ENCODE peak calls at places on chromosomes 13 and 19, in ten cellular contexts. U is stimulated activated CD8-positive, alpha-beta memory T cell treated with anti-CD3 and anti-CD28 coated beads, Interleukin-7, amount 100 ng/mL, for 1 hour; G is K562; T is CD4-positive, alpha-beta memory T cell; B is immature natural killer cell; Q is HFF-Myc; F is bronchial epithelial cell; E is T-helper 1 cell; P is IMR-90; C is H54. R is an unnamed sample.

GRCh38 chr19:47503823-47504145 is 11.1 kb downstream of the NAPA start:
- DNase-seq in U (no peak), G (no peak), T (no peak), B (no peak), Q (no peak), F (no peak), E (no peak), P (no peak), C (no peak), R (no peak)

GRCh38 chr19:30446844-30447243 is 74.7 kb downstream of the ZNF536 start:
- DNase-seq in U (no peak), G (no peak), T (no peak), B (no peak), Q (no peak), F (no peak), E (no peak), P (no peak), C (no peak), R (no peak)

GRCh38 chr19:35090160-35090794 is 25.3 kb upstream of the FXYD3 start:
- DNase-seq in U (no peak), G (peak), T (peak), B (peak), Q (no peak), F (peak), E (no peak), P (peak), C (peak), R (peak)

GRCh38 chr19:20422616-20423205 is 142.9 kb downstream of the ZNF737 start:
- DNase-seq in U (no peak), G (no peak), T (no peak), B (no peak), Q (no peak), F (no peak), E (no peak), P (no peak), C (no peak), R (no peak)

GRCh38 chr19:31356587-31357314 is 7.5 kb upstream of the TSHZ3 start:
- DNase-seq in U (no peak), G (peak), T (peak), B (peak), Q (no peak), F (no peak), E (no peak), P (no peak), C (no peak), R (peak)

GRCh38 chr19:39408392-39409206 is 2.0 kb downstream of the ZFP36 start:
- DNase-seq in U (no peak), G (no peak), T (peak), B (peak), Q (no peak), F (peak), E (no peak), P (peak), C (no peak), R (no peak)

GRCh38 chr13:23654111-23655110 is 84.2 kb downstream of the TNFRSF19 start:
- DNase-seq in U (no peak), G (no peak), T (no peak), B (no peak), Q (no peak), F (peak), E (no peak), P (peak), C (no peak), R (no peak)

GRCh38 chr13:66492479-66492878 is 737.7 kb downstream of the PCDH9 start:
- DNase-seq in U (no peak), G (no peak), T (no peak), B (no peak), Q (no peak), F (peak), E (no peak), P (no peak), C (no peak), R (peak)

GRCh38 chr19:48754950-48755645 is at the start of gene FGF21:
- DNase-seq in U (no peak), G (no peak), T (no peak), B (no peak), Q (no peak), F (no peak), E (no peak), P (no peak), C (no peak), R (no peak)

GRCh38 chr19:19615086-19615485 is 3.4 kb downstream of the PBX4 start:
- DNase-seq in U (no peak), G (no peak), T (no peak), B (peak), Q (no peak), F (peak), E (no peak), P (peak), C (no peak), R (no peak)

GRCh38 chr13:87274209-87274819 is 396.9 kb upstream of the SLITRK5 start:
- DNase-seq in U (no peak), G (peak), T (no peak), B (no peak), Q (no peak), F (peak), E (no peak), P (peak), C (peak), R (peak)

GRCh38 chr13:59166174-59166573 is 997.6 kb downstream of the DIAPH3 start:
- DNase-seq in U (no peak), G (no peak), T (no peak), B (no peak), Q (no peak), F (no peak), E (no peak), P (no peak), C (no peak), R (no peak)

GRCh38 chr13:59449750-59450149 is 714.0 kb downstream of the DIAPH3 start:
- DNase-seq in U (no peak), G (no peak), T (no peak), B (no peak), Q (no peak), F (no peak), E (no peak), P (no peak), C (no peak), R (no peak)

GRCh38 chr19:38061294-38061693 is 154.3 kb downstream of the SIPA1L3 start:
- DNase-seq in U (no peak), G (no peak), T (no peak), B (no peak), Q (peak), F (peak), E (no peak), P (peak), C (peak), R (no peak)

GRCh38 chr13:113305208-113305607 is 8.2 kb downstream of the LAMP1 start:
- DNase-seq in U (no peak), G (no peak), T (no peak), B (no peak), Q (no peak), F (peak), E (no peak), P (peak), C (no peak), R (no peak)

GRCh38 chr19:38434549-38435051 is 1.1 kb downstream of the RYR1 start:
- DNase-seq in U (no peak), G (peak), T (no peak), B (no peak), Q (no peak), F (no peak), E (no peak), P (no peak), C (no peak), R (no peak)

GRCh38 chr13:88643233-88643632 is 972.1 kb downstream of the SLITRK5 start:
- DNase-seq in U (no peak), G (no peak), T (no peak), B (no peak), Q (no peak), F (no peak), E (no peak), P (no peak), C (no peak), R (no peak)

GRCh38 chr13:27921421-27921960 is 1.7 kb downstream of the PDX1 start:
- DNase-seq in U (no peak), G (no peak), T (no peak), B (peak), Q (no peak), F (no peak), E (no peak), P (no peak), C (no peak), R (no peak)

GRCh38 chr13:41611385-41611784 is 154.0 kb downstream of the RGCC start:
- DNase-seq in U (no peak), G (no peak), T (no peak), B (no peak), Q (no peak), F (no peak), E (no peak), P (no peak), C (no peak), R (no peak)

GRCh38 chr13:45796421-45796960 is 55.1 kb downstream of the SIAH3 start:
- DNase-seq in U (no peak), G (no peak), T (no peak), B (no peak), Q (no peak), F (no peak), E (no peak), P (no peak), C (no peak), R (no peak)

GRCh38 chr19:41265376-41266153 is 1.4 kb downstream of the HNRNPUL1 start:
- DNase-seq in U (no peak), G (peak), T (peak), B (peak), Q (no peak), F (peak), E (no peak), P (peak), C (no peak), R (peak)

GRCh38 chr19:13731147-13731964 is 33.0 kb upstream of the MRI1 start:
- DNase-seq in U (peak), G (peak), T (peak), B (peak), Q (peak), F (peak), E (peak), P (peak), C (peak), R (peak)

GRCh38 chr13:112234131-112234875 is 141.9 kb upstream of the SPACA7 start:
- DNase-seq in U (no peak), G (no peak), T (no peak), B (no peak), Q (no peak), F (no peak), E (no peak), P (no peak), C (no peak), R (no peak)

R was measured in erythroblast.